ENCODE peak calls at places on chromosomes 12 and 14, in nine cellular contexts. O is suprapubic skin, V is NCI-H460, M is AG04450, Y is endothelial cell, G is left cardiac atrium, C is GM19239, Q is kidney, N is NCI-H69. R is an unnamed sample.
A peak's percentile ranks its signal among the peaks of the same experiment; 100 is the strongest.

GRCh38 chr12:13093191-13093849 is 10.1 kb downstream of the GSG1 start:
- DNase-seq in Y (no peak), M (no peak), Q (no peak), O (no peak), G (no peak), V (no peak), C (no peak), N (no peak), R (no peak)

GRCh38 chr12:7933255-7933726 is 2.7 kb downstream of the SLC2A3 start:
- DNase-seq in M (peak; percentile 91), Q (peak; percentile 86), N (peak; percentile 74), V (peak; percentile 83), C (peak; percentile 75), O (peak; percentile 86), G (peak; percentile 80), Y (peak; percentile 70), R (peak; percentile 91)

GRCh38 chr12:42086021-42086420 is 58.7 kb downstream of the GXYLT1 start:
- DNase-seq in V (no peak), N (no peak), Q (no peak), C (no peak), O (no peak), M (peak; percentile 18), G (no peak), Y (no peak), R (no peak)

GRCh38 chr12:54229624-54230212 is 40.9 kb upstream of the SMUG1 start:
- DNase-seq in Y (no peak), M (peak; percentile 92), V (peak; percentile 40), Q (no peak), N (no peak), G (peak; percentile 50), C (no peak), O (no peak), R (peak; percentile 81)

GRCh38 chr12:47270782-47271664 is 191.3 kb upstream of the AMIGO2 start:
- DNase-seq in M (no peak), O (no peak), Y (no peak), C (no peak), G (no peak), V (peak; percentile 90), Q (no peak), N (no peak), R (no peak)

GRCh38 chr12:126093911-126094310 is 1028.7 kb downstream of the AACS start:
- DNase-seq in O (no peak), C (no peak), Q (no peak), G (no peak), V (no peak), Y (no peak), M (no peak), N (no peak), R (no peak)

GRCh38 chr12:1173806-1174617 is 183.0 kb downstream of the ERC1 start:
- DNase-seq in C (no peak), Y (no peak), V (no peak), G (no peak), N (peak; percentile 94), O (no peak), Q (no peak), M (no peak), R (no peak)

GRCh38 chr14:56331815-56332214 is 213.6 kb downstream of the PELI2 start:
- DNase-seq in O (no peak), C (no peak), G (no peak), M (no peak), Q (no peak), N (peak; percentile 67), Y (no peak), V (no peak), R (no peak)

GRCh38 chr12:48489012-48489411 is 6.7 kb downstream of the C12orf54 start:
- DNase-seq in C (no peak), V (no peak), N (no peak), O (no peak), Y (no peak), Q (no peak), M (peak; percentile 3), G (no peak), R (no peak)

GRCh38 chr12:14643247-14643646 is 53.2 kb downstream of the GUCY2C start:
- DNase-seq in V (no peak), Q (no peak), C (no peak), O (no peak), Y (no peak), N (no peak), G (no peak), M (no peak), R (no peak)

GRCh38 chr12:95955549-95956159 is 12.5 kb downstream of the AMDHD1 start:
- DNase-seq in G (no peak), O (no peak), M (no peak), C (no peak), Y (no peak), Q (no peak), V (no peak), N (no peak), R (no peak)

GRCh38 chr14:91038439-91038838 is 22.0 kb downstream of the RPS6KA5 start:
- DNase-seq in C (no peak), N (no peak), M (no peak), V (no peak), G (peak; percentile 20), Q (no peak), Y (no peak), O (no peak), R (no peak)

GRCh38 chr12:130335517-130336392 is 1.9 kb upstream of the PIWIL1 start:
- DNase-seq in G (no peak), O (no peak), N (peak; percentile 58), M (no peak), Y (peak; percentile 29), V (peak; percentile 51), C (peak; percentile 36), Q (no peak), R (no peak)

GRCh38 chr12:46559311-46559710 is 186.7 kb upstream of the SLC38A2 start:
- DNase-seq in N (no peak), O (no peak), C (no peak), M (no peak), V (no peak), Y (no peak), Q (no peak), G (no peak), R (no peak)

GRCh38 chr12:63164911-63165310 is 13.9 kb upstream of the AVPR1A start:
- DNase-seq in N (peak; percentile 86), G (no peak), V (no peak), Y (no peak), Q (no peak), O (no peak), C (no peak), M (no peak), R (no peak)

R was measured in posterior vena cava.